ENCODE peak calls at places on chromosomes 16 and 17, in ten cellular contexts. One of them, this sample, is unnamed.

GRCh38 chr16:3553138-3553923 is 23.9 kb downstream of the NLRC3 start:
- DNase-seq in IMR-90: peak
- DNase-seq in colonic mucosa: no peak
- DNase-seq in AG04450: no peak
- DNase-seq in GM13977: no peak
- DNase-seq in fibroblast of mammary gland: no peak
- DNase-seq in suprapubic skin: no peak
- DNase-seq in epithelial cell of proximal tubule: no peak
- DNase-seq in fibroblast of the aortic adventitia: no peak
- DNase-seq in foreskin fibroblast: no peak
- DNase-seq in this sample: no peak

GRCh38 chr16:73771676-73772075 is 524.9 kb upstream of the PSMD7 start:
- DNase-seq in IMR-90: no peak
- DNase-seq in colonic mucosa: no peak
- DNase-seq in AG04450: no peak
- DNase-seq in GM13977: no peak
- DNase-seq in fibroblast of mammary gland: no peak
- DNase-seq in suprapubic skin: no peak
- DNase-seq in epithelial cell of proximal tubule: no peak
- DNase-seq in fibroblast of the aortic adventitia: no peak
- DNase-seq in foreskin fibroblast: no peak
- DNase-seq in this sample: no peak

GRCh38 chr17:47707056-47707791 is 13.3 kb downstream of the TBKBP1 start:
- DNase-seq in IMR-90: peak
- DNase-seq in colonic mucosa: no peak
- DNase-seq in AG04450: no peak
- DNase-seq in GM13977: no peak
- DNase-seq in fibroblast of mammary gland: no peak
- DNase-seq in suprapubic skin: no peak
- DNase-seq in epithelial cell of proximal tubule: no peak
- DNase-seq in fibroblast of the aortic adventitia: no peak
- DNase-seq in foreskin fibroblast: no peak
- DNase-seq in this sample: no peak

GRCh38 chr17:18070861-18071340 is 16.8 kb upstream of the DRG2 start:
- DNase-seq in IMR-90: peak
- DNase-seq in colonic mucosa: no peak
- DNase-seq in AG04450: peak
- DNase-seq in GM13977: no peak
- DNase-seq in fibroblast of mammary gland: peak
- DNase-seq in suprapubic skin: no peak
- DNase-seq in epithelial cell of proximal tubule: no peak
- DNase-seq in fibroblast of the aortic adventitia: peak
- DNase-seq in foreskin fibroblast: peak
- DNase-seq in this sample: no peak

GRCh38 chr16:87266846-87267245 is 50.3 kb downstream of the C16orf95 start:
- DNase-seq in IMR-90: no peak
- DNase-seq in colonic mucosa: no peak
- DNase-seq in AG04450: no peak
- DNase-seq in GM13977: no peak
- DNase-seq in fibroblast of mammary gland: no peak
- DNase-seq in suprapubic skin: no peak
- DNase-seq in epithelial cell of proximal tubule: no peak
- DNase-seq in fibroblast of the aortic adventitia: no peak
- DNase-seq in foreskin fibroblast: no peak
- DNase-seq in this sample: no peak

GRCh38 chr17:30290696-30291570 is 811 bp downstream of the BLMH start:
- DNase-seq in IMR-90: peak
- DNase-seq in colonic mucosa: peak
- DNase-seq in AG04450: no peak
- DNase-seq in GM13977: peak
- DNase-seq in fibroblast of mammary gland: peak
- DNase-seq in suprapubic skin: no peak
- DNase-seq in epithelial cell of proximal tubule: no peak
- DNase-seq in fibroblast of the aortic adventitia: peak
- DNase-seq in foreskin fibroblast: peak
- DNase-seq in this sample: no peak

GRCh38 chr16:89089142-89089541 is 4.5 kb upstream of the ACSF3 start:
- DNase-seq in IMR-90: no peak
- DNase-seq in colonic mucosa: no peak
- DNase-seq in AG04450: no peak
- DNase-seq in GM13977: no peak
- DNase-seq in fibroblast of mammary gland: no peak
- DNase-seq in suprapubic skin: no peak
- DNase-seq in epithelial cell of proximal tubule: no peak
- DNase-seq in fibroblast of the aortic adventitia: no peak
- DNase-seq in foreskin fibroblast: no peak
- DNase-seq in this sample: no peak

GRCh38 chr17:19756551-19756950 is 8.5 kb upstream of the ALDH3A1 start:
- DNase-seq in IMR-90: no peak
- DNase-seq in colonic mucosa: no peak
- DNase-seq in AG04450: no peak
- DNase-seq in GM13977: no peak
- DNase-seq in fibroblast of mammary gland: no peak
- DNase-seq in suprapubic skin: no peak
- DNase-seq in epithelial cell of proximal tubule: no peak
- DNase-seq in fibroblast of the aortic adventitia: no peak
- DNase-seq in foreskin fibroblast: no peak
- DNase-seq in this sample: no peak

GRCh38 chr17:75875940-75876189 is 2.5 kb downstream of the TRIM47 start:
- DNase-seq in IMR-90: no peak
- DNase-seq in colonic mucosa: no peak
- DNase-seq in AG04450: no peak
- DNase-seq in GM13977: no peak
- DNase-seq in fibroblast of mammary gland: no peak
- DNase-seq in suprapubic skin: no peak
- DNase-seq in epithelial cell of proximal tubule: no peak
- DNase-seq in fibroblast of the aortic adventitia: no peak
- DNase-seq in foreskin fibroblast: no peak
- DNase-seq in this sample: no peak

GRCh38 chr17:75878174-75878998 is at the start of gene TRIM47:
- DNase-seq in IMR-90: peak
- DNase-seq in colonic mucosa: peak
- DNase-seq in AG04450: no peak
- DNase-seq in GM13977: no peak
- DNase-seq in fibroblast of mammary gland: peak
- DNase-seq in suprapubic skin: no peak
- DNase-seq in epithelial cell of proximal tubule: no peak
- DNase-seq in fibroblast of the aortic adventitia: peak
- DNase-seq in foreskin fibroblast: peak
- DNase-seq in this sample: no peak

GRCh38 chr17:75876190-75876937 is 2.0 kb downstream of the TRIM47 start:
- DNase-seq in IMR-90: no peak
- DNase-seq in colonic mucosa: peak
- DNase-seq in AG04450: no peak
- DNase-seq in GM13977: peak
- DNase-seq in fibroblast of mammary gland: no peak
- DNase-seq in suprapubic skin: no peak
- DNase-seq in epithelial cell of proximal tubule: no peak
- DNase-seq in fibroblast of the aortic adventitia: no peak
- DNase-seq in foreskin fibroblast: no peak
- DNase-seq in this sample: no peak

GRCh38 chr17:75876938-75877751 is 1.2 kb downstream of the TRIM47 start:
- DNase-seq in IMR-90: peak
- DNase-seq in colonic mucosa: peak
- DNase-seq in AG04450: peak
- DNase-seq in GM13977: no peak
- DNase-seq in fibroblast of mammary gland: peak
- DNase-seq in suprapubic skin: peak
- DNase-seq in epithelial cell of proximal tubule: peak
- DNase-seq in fibroblast of the aortic adventitia: peak
- DNase-seq in foreskin fibroblast: peak
- DNase-seq in this sample: no peak

DNA sequence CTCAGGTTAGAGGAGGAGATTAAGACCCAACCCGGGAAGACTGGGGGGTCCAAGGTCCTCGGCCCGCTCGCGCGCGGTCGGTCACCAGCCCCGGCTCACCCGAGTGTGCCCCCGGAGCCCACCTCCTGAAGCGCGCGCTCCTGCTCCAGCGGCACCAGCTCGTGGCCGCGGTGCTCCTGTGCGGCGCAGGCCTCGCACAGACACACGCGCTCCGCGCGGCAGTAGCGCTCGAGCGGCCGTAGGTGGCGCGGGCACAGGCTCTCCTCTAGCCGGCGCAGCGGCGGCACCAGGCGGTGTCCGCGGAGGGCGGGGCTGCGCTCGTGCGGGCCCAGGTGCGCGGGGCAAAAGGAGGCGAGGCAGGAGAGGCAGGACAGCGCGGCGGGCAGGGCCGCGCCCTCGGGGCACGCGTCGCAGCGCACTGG is 618 bp downstream of the TRIM47 start:
- DNase-seq in IMR-90: peak
- DNase-seq in colonic mucosa: peak
- DNase-seq in AG04450: no peak
- DNase-seq in GM13977: peak
- DNase-seq in fibroblast of mammary gland: peak
- DNase-seq in suprapubic skin: no peak
- DNase-seq in epithelial cell of proximal tubule: no peak
- DNase-seq in fibroblast of the aortic adventitia: peak
- DNase-seq in foreskin fibroblast: peak
- DNase-seq in this sample: no peak
- TF ChIP-seq CTCF in IMR-90: peak
- TF ChIP-seq CTCF in colonic mucosa: peak
- TF ChIP-seq CTCF in AG04450: peak
- TF ChIP-seq CTCF in GM13977: peak
- TF ChIP-seq CTCF in fibroblast of mammary gland: no peak
- TF ChIP-seq CTCF in suprapubic skin: peak
- TF ChIP-seq CTCF in epithelial cell of proximal tubule: peak
- TF ChIP-seq CTCF in fibroblast of the aortic adventitia: peak
- TF ChIP-seq CTCF in foreskin fibroblast: peak
- TF ChIP-seq CTCF in this sample: peak

GRCh38 chr17:11940904-11941303 is 56.4 kb downstream of the ZNF18 start:
- DNase-seq in IMR-90: no peak
- DNase-seq in colonic mucosa: no peak
- DNase-seq in AG04450: no peak
- DNase-seq in GM13977: no peak
- DNase-seq in fibroblast of mammary gland: no peak
- DNase-seq in suprapubic skin: no peak
- DNase-seq in epithelial cell of proximal tubule: no peak
- DNase-seq in fibroblast of the aortic adventitia: no peak
- DNase-seq in foreskin fibroblast: no peak
- DNase-seq in this sample: no peak

GRCh38 chr17:11932337-11932898 is 64.9 kb downstream of the ZNF18 start:
- DNase-seq in IMR-90: no peak
- DNase-seq in colonic mucosa: no peak
- DNase-seq in AG04450: no peak
- DNase-seq in GM13977: no peak
- DNase-seq in fibroblast of mammary gland: no peak
- DNase-seq in suprapubic skin: no peak
- DNase-seq in epithelial cell of proximal tubule: no peak
- DNase-seq in fibroblast of the aortic adventitia: no peak
- DNase-seq in foreskin fibroblast: no peak
- DNase-seq in this sample: no peak

DNA sequence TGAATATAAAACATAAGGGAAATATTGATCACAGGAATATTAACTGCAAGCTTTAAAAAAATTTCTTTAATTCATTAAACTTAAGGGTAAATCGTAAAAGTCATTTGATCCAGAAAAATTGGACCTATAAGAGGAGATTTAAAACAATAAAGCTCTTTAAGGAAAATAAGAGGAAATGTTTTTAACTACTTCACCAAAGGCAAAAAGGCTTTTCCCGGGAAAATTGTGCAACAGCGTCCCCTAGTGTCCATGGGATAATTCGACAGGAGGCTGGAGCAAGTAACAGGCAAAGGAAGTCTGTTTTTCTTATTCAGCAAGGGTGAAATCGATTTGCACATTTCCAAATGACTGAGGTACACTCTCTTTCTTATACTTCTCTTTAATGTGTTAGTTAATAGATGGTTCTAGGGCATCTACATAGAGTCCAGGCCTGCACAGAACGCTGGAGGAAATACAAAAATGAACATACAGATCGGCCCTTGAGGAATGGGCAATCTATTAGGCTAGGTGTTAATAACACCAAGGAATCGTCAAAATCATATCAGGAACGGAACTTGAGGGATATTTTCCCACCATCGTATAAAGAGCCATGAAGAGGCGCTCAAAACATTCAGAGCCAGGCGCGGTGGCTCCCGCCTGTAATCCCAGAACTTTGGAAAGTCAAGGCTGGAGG is 61.4 kb downstream of the ZNF18 start:
- DNase-seq in IMR-90: peak
- DNase-seq in colonic mucosa: peak
- DNase-seq in AG04450: no peak
- DNase-seq in GM13977: no peak
- DNase-seq in fibroblast of mammary gland: peak
- DNase-seq in suprapubic skin: no peak
- DNase-seq in epithelial cell of proximal tubule: no peak
- DNase-seq in fibroblast of the aortic adventitia: peak
- DNase-seq in foreskin fibroblast: no peak
- DNase-seq in this sample: no peak
- TF ChIP-seq CTCF in IMR-90: peak
- TF ChIP-seq CTCF in colonic mucosa: peak
- TF ChIP-seq CTCF in AG04450: peak
- TF ChIP-seq CTCF in GM13977: peak
- TF ChIP-seq CTCF in fibroblast of mammary gland: peak
- TF ChIP-seq CTCF in suprapubic skin: peak
- TF ChIP-seq CTCF in epithelial cell of proximal tubule: peak
- TF ChIP-seq CTCF in fibroblast of the aortic adventitia: peak
- TF ChIP-seq CTCF in foreskin fibroblast: peak
- TF ChIP-seq CTCF in this sample: peak

DNA sequence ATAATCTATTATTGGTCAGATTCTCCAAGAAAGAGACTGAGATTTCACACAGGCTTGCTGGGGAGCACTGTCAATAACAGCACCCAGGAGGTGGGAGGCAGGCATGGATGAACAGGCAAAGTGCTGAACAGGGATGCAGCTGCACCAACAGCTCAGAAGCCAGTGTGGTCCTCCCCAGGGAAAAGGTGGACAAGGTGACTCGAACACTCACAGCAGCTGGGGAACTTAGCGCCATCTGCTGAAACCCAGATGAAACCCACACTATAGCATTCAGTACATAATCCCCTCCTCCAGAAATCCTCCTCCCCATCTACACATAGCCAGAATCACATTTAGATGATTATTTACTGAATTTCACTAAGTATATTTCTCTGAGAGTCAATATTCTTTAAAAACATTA is 255.2 kb upstream of the WSB1 start:
- DNase-seq in IMR-90: no peak
- DNase-seq in colonic mucosa: no peak
- DNase-seq in AG04450: no peak
- DNase-seq in GM13977: no peak
- DNase-seq in fibroblast of mammary gland: no peak
- DNase-seq in suprapubic skin: no peak
- DNase-seq in epithelial cell of proximal tubule: no peak
- DNase-seq in fibroblast of the aortic adventitia: no peak
- DNase-seq in foreskin fibroblast: no peak
- DNase-seq in this sample: no peak
- TF ChIP-seq CTCF in IMR-90: no peak
- TF ChIP-seq CTCF in colonic mucosa: no peak
- TF ChIP-seq CTCF in AG04450: no peak
- TF ChIP-seq CTCF in GM13977: no peak
- TF ChIP-seq CTCF in fibroblast of mammary gland: no peak
- TF ChIP-seq CTCF in suprapubic skin: no peak
- TF ChIP-seq CTCF in epithelial cell of proximal tubule: no peak
- TF ChIP-seq CTCF in fibroblast of the aortic adventitia: no peak
- TF ChIP-seq CTCF in foreskin fibroblast: no peak
- TF ChIP-seq CTCF in this sample: no peak

GRCh38 chr17:50110591-50111349 is 15.6 kb downstream of the PDK2 start:
- DNase-seq in IMR-90: no peak
- DNase-seq in colonic mucosa: no peak
- DNase-seq in AG04450: no peak
- DNase-seq in GM13977: no peak
- DNase-seq in fibroblast of mammary gland: no peak
- DNase-seq in suprapubic skin: no peak
- DNase-seq in epithelial cell of proximal tubule: no peak
- DNase-seq in fibroblast of the aortic adventitia: no peak
- DNase-seq in foreskin fibroblast: no peak
- DNase-seq in this sample: no peak

GRCh38 chr17:50112694-50113093 is 17.3 kb downstream of the SAMD14 start:
- DNase-seq in IMR-90: no peak
- DNase-seq in colonic mucosa: no peak
- DNase-seq in AG04450: no peak
- DNase-seq in GM13977: no peak
- DNase-seq in fibroblast of mammary gland: no peak
- DNase-seq in suprapubic skin: no peak
- DNase-seq in epithelial cell of proximal tubule: no peak
- DNase-seq in fibroblast of the aortic adventitia: no peak
- DNase-seq in foreskin fibroblast: no peak
- DNase-seq in this sample: no peak

GRCh38 chr17:50109785-50110184 is 14.6 kb downstream of the PDK2 start:
- DNase-seq in IMR-90: no peak
- DNase-seq in colonic mucosa: no peak
- DNase-seq in AG04450: no peak
- DNase-seq in GM13977: no peak
- DNase-seq in fibroblast of mammary gland: no peak
- DNase-seq in suprapubic skin: no peak
- DNase-seq in epithelial cell of proximal tubule: no peak
- DNase-seq in fibroblast of the aortic adventitia: no peak
- DNase-seq in foreskin fibroblast: no peak
- DNase-seq in this sample: no peak

GRCh38 chr17:50113624-50114320 is 16.2 kb downstream of the SAMD14 start:
- DNase-seq in IMR-90: no peak
- DNase-seq in colonic mucosa: no peak
- DNase-seq in AG04450: no peak
- DNase-seq in GM13977: no peak
- DNase-seq in fibroblast of mammary gland: no peak
- DNase-seq in suprapubic skin: no peak
- DNase-seq in epithelial cell of proximal tubule: no peak
- DNase-seq in fibroblast of the aortic adventitia: no peak
- DNase-seq in foreskin fibroblast: no peak
- DNase-seq in this sample: no peak

DNA sequence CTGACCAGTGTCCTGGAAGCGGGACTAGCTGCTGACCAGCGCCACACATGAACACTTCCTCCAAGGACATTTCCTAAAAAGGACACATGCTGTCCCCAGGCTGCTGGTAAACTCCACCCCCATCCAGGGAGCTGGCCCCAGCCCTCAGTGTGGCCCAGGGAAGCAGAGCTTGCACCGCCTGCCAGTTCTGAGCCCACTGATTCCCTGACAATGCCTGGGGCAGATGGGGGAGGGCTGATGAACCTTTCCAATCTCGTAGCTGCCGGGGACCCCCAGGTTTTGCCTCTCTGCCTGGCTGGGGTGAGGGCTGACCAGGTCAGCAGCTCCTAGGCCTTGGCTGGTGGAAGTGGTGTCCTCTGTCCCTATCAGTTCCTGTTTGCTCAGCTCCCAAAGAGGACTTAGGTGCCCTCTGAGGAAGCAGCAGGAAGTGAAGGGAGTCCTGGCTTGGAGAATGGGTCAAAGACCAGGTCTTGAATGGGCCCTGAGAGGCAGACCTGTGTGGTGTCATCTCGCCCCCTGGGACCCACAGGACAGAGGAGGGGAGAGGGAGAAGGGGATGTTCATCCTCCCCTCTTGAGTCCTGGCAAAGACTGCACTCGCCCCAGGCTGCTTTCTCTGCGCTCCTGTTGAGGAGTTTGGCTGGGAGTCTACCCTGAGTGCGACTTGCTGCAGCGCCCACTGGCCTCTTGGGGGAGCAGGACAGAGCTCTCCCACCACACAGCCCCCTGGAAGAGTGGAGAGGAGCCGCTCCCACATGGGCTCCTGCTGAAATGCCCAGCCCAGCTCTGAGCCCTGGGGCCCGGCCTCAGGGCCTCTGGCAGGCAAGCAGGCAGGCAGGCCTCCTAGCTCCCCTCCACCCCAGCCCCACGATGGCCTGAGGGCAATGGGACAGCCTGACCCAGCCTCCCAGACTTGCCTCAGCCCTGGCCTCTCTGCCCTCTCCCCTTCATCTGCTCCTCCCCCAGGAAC is 16.8 kb downstream of the PDK2 start:
- DNase-seq in IMR-90: no peak
- DNase-seq in colonic mucosa: no peak
- DNase-seq in AG04450: no peak
- DNase-seq in GM13977: no peak
- DNase-seq in fibroblast of mammary gland: no peak
- DNase-seq in suprapubic skin: no peak
- DNase-seq in epithelial cell of proximal tubule: no peak
- DNase-seq in fibroblast of the aortic adventitia: no peak
- DNase-seq in foreskin fibroblast: no peak
- DNase-seq in this sample: no peak
- TF ChIP-seq CTCF in IMR-90: no peak
- TF ChIP-seq CTCF in colonic mucosa: no peak
- TF ChIP-seq CTCF in AG04450: no peak
- TF ChIP-seq CTCF in GM13977: no peak
- TF ChIP-seq CTCF in fibroblast of mammary gland: no peak
- TF ChIP-seq CTCF in suprapubic skin: no peak
- TF ChIP-seq CTCF in epithelial cell of proximal tubule: no peak
- TF ChIP-seq CTCF in fibroblast of the aortic adventitia: no peak
- TF ChIP-seq CTCF in foreskin fibroblast: no peak
- TF ChIP-seq CTCF in this sample: no peak